ENCODE peak calls at places on chromosomes 7 and 10, in seven cellular contexts. V is BE2C, T is foreskin keratinocyte, Z is cardiac muscle cell, X is GM13976, Y is tibial artery, O is PC-9. C is an unnamed sample.

GRCh38 chr10:108852211-108852610 is 1071.1 kb downstream of the XPNPEP1 start:
- DNase-seq in V (no peak), T (no peak), Z (no peak), X (peak; percentile 13), Y (no peak), O (no peak), C (no peak)

GRCh38 chr7:80428161-80429054 is 83.5 kb downstream of the GNAT3 start:
- DNase-seq in V (peak; percentile 35), T (no peak), Z (peak; percentile 52), X (peak; percentile 7), Y (no peak), O (peak; percentile 35), C (no peak)

GRCh38 chr10:29435809-29436501 is 147.1 kb downstream of the LYZL1 start:
- DNase-seq in V (no peak), T (no peak), Z (no peak), X (no peak), Y (no peak), O (no peak), C (no peak)

GRCh38 chr7:116216956-116217570 is 6.7 kb downstream of the TES start:
- DNase-seq in V (no peak), T (no peak), Z (no peak), X (no peak), Y (no peak), O (no peak), C (no peak)

GRCh38 chr7:121714559-121715303 is 158.2 kb upstream of the PTPRZ1 start:
- DNase-seq in V (no peak), T (no peak), Z (peak; percentile 2), X (no peak), Y (no peak), O (no peak), C (no peak)

GRCh38 chr7:144786079-144786478 is 49.8 kb downstream of the TPK1 start:
- DNase-seq in V (no peak), T (no peak), Z (no peak), X (no peak), Y (no peak), O (no peak), C (no peak)

GRCh38 chr10:15370212-15370740 is 813 bp downstream of the FAM171A1 start:
- DNase-seq in V (peak; percentile 16), T (no peak), Z (peak; percentile 48), X (peak; percentile 66), Y (no peak), O (no peak), C (peak; percentile 20)

GRCh38 chr7:120272896-120273475 is at the start of gene KCND2:
- DNase-seq in V (peak; percentile 9), T (no peak), Z (peak; percentile 43), X (peak; percentile 46), Y (no peak), O (peak; percentile 34), C (peak; percentile 16)

GRCh38 chr7:118734541-118734940 is 510.0 kb downstream of the ANKRD7 start:
- DNase-seq in V (no peak), T (no peak), Z (no peak), X (no peak), Y (no peak), O (no peak), C (no peak)

GRCh38 chr10:112006831-112007230 is 176.7 kb downstream of the GPAM start:
- DNase-seq in V (no peak), T (no peak), Z (no peak), X (no peak), Y (no peak), O (no peak), C (no peak)

DNA sequence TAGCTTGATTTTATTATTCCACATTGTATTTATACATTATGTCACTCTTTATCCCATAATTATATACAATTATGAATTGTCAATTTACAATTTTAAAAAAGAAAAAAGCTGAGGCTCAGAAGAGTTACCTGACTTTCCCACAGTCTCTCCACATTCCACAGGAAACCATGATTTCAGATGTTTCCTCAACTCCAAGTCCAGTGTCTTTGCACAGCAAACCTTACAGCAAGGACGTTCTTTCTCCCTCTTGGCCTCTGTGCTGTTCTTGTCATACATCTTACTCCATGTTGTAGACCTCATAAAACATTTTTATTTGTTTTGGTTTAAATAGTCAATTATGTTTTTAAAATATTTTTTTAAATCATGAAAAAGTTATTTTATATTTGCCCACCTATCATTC is 34.9 kb upstream of the GRB10 start:
- DNase-seq in V (no peak), T (no peak), Z (no peak), X (no peak), Y (no peak), O (no peak), C (no peak)
- TF ChIP-seq CTCF in V (no peak), T (no peak), Z (no peak), X (no peak), Y (no peak), O (no peak), C (no peak)

GRCh38 chr7:142809671-142810070 is 38.9 kb downstream of the PRSS2 start:
- DNase-seq in V (no peak), T (no peak), Z (no peak), X (no peak), Y (no peak), O (no peak), C (no peak)
- TF ChIP-seq CTCF in V (no peak), T (no peak), Z (no peak), X (no peak), Y (no peak), O (no peak), C (no peak)

GRCh38 chr7:83941300-83941699 is 253.3 kb downstream of the SEMA3A start:
- DNase-seq in V (no peak), T (no peak), Z (no peak), X (no peak), Y (no peak), O (no peak), C (no peak)

GRCh38 chr7:83946801-83947200 is 247.8 kb downstream of the SEMA3A start:
- DNase-seq in V (no peak), T (no peak), Z (no peak), X (no peak), Y (no peak), O (no peak), C (no peak)

GRCh38 chr7:83947260-83947659 is 247.3 kb downstream of the SEMA3A start:
- DNase-seq in V (peak; percentile 48), T (no peak), Z (peak; percentile 18), X (peak; percentile 30), Y (no peak), O (no peak), C (no peak)
- TF ChIP-seq CTCF in V (peak; percentile 93), T (peak; percentile 55), Z (peak; percentile 49), X (peak; percentile 32), Y (no peak), O (no peak), C (peak; percentile 41)

DNA sequence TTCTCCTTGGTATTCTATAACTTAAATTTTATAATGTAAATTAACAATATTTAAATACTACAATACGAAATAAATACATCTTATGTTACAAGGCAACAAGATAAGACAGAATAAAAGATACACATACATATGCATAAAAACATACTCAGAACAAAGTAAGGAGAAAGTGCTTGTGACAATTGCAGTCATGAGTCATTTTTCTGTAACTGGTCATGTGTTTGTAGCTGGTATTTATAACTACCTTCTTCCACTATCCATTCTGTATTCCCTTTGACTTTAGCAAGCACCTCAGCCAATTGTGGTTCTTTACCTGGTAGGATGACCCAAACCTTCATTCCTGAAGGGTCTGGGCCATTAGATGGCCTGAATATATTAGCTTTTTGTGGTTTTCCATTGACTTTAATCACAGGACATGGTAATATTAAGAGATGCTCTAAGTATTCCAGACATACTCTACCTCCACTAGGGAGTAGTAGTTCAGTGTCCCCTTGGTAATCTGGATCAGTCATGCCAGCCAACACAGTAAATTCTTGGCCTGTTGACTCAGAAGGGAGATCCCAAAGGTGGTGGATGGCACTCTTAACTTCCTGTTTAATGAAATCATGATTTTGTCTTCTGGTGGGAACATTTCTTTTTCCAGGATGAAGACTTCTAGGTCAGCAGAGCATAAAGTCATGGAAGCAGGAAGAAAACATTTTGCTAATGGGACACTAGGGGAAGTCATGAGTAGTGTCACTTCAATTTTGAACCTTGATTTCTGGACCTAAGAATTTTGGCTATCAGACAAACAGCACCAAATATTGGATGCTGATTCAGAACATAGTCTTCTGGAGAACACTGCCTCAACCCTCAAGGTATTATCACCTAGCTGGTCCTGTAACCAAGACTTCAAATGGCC is 733.7 kb upstream of the IGFBP3 start:
- DNase-seq in V (no peak), T (peak; percentile 68), Z (no peak), X (no peak), Y (no peak), O (no peak), C (no peak)
- TF ChIP-seq CTCF in V (no peak), T (peak; percentile 50), Z (no peak), X (no peak), Y (no peak), O (no peak), C (no peak)

GRCh38 chr10:24289235-24289634 is 80.3 kb downstream of the KIAA1217 start:
- DNase-seq in V (no peak), T (no peak), Z (no peak), X (no peak), Y (no peak), O (no peak), C (no peak)
- TF ChIP-seq CTCF in V (no peak), T (no peak), Z (no peak), X (no peak), Y (no peak), O (no peak), C (no peak)

DNA sequence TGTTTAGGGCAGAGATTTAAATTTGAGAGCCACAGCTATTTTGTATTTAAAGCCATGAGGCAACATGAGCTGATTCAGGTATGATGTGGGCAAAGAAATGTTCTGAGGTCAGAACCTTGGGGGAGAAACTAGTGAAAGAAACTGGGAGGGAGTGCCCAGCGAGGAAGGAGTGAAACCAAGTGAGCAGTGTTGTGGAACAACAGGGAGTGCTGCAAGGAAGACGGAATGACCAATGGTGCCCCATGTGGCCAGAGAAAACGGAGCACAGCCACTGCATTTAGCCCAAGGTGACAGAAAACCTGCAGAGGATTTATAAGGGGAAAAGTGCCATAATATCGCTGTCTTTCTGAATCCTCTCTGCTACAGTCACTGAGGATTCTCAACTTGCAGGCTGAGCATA is 777.2 kb downstream of the CCSER2 start:
- DNase-seq in V (peak; percentile 11), T (no peak), Z (peak; percentile 25), X (no peak), Y (no peak), O (no peak), C (peak; percentile 6)
- TF ChIP-seq CTCF in V (peak; percentile 48), T (no peak), Z (no peak), X (no peak), Y (no peak), O (no peak), C (peak; percentile 45)

DNA sequence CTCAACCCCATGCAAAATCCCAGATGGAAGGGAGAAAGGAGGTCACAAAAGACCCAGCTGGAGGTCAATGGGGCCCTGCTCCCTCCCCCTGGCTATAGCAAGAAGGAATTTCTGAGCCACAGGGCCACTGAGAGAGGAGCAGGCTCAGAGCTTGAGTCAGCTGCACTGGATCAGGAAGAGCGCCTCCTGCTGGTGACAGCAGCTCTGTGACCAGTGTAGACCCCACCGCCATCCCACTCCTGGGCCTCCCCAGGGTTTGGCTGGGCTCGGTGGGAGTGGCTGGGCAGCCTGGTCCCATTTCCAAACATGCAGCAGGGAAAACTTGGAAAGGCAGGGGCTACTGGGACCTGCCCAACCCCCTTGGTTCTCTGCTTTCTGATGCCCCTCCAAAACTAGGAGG is 31.5 kb upstream of the PRLHR start:
- DNase-seq in V (no peak), T (no peak), Z (no peak), X (no peak), Y (no peak), O (no peak), C (no peak)
- TF ChIP-seq CTCF in V (peak; percentile 34), T (peak; percentile 30), Z (no peak), X (no peak), Y (no peak), O (no peak), C (peak; percentile 34)

GRCh38 chr7:128039487-128040099 is 8.4 kb upstream of the LRRC4 start:
- DNase-seq in V (no peak), T (no peak), Z (no peak), X (no peak), Y (no peak), O (no peak), C (no peak)
- TF ChIP-seq CTCF in V (no peak), T (no peak), Z (no peak), X (no peak), Y (no peak), O (no peak), C (no peak)